ENCODE peak calls at places on chromosomes 12 and 14, in four cellular contexts. R, Z, A and F are unnamed samples.

GRCh38 chr12:125029756-125030358 is 35.4 kb upstream of the AACS start:
- DNase-seq in A (no peak), Z (no peak), R (no peak), F (no peak)

GRCh38 chr14:75514673-75515630 is 7.3 kb upstream of the BATF start:
- DNase-seq in Z (peak), A (peak), R (no peak), F (no peak)

GRCh38 chr12:95857799-95858198 is 953 bp upstream of the SNRPF start:
- DNase-seq in R (no peak), Z (no peak), A (no peak), F (no peak)

GRCh38 chr12:130994821-130995375 is 41.2 kb downstream of the ADGRD1 start:
- DNase-seq in A (no peak), Z (no peak), R (no peak), F (no peak)

GRCh38 chr14:79395061-79395460 is 816.2 kb downstream of the DIO2 start:
- DNase-seq in Z (no peak), A (no peak), R (no peak), F (no peak)

GRCh38 chr12:105640780-105641179 is 310.3 kb downstream of the C12orf75 start:
- DNase-seq in Z (no peak), R (no peak), A (no peak), F (no peak)

GRCh38 chr14:96479435-96480146 is 22.6 kb upstream of the PAPOLA start:
- DNase-seq in Z (no peak), A (no peak), R (peak), F (no peak)

GRCh38 chr12:93603762-93604161 is 31.3 kb downstream of the SOCS2 start:
- DNase-seq in Z (peak), A (no peak), R (no peak), F (no peak)

GRCh38 chr12:104426926-104427546 is 29.7 kb upstream of the CHST11 start:
- DNase-seq in A (no peak), R (no peak), Z (no peak), F (no peak)

GRCh38 chr14:38723954-38724353 is 379.1 kb downstream of the SEC23A start:
- DNase-seq in R (no peak), Z (no peak), A (no peak), F (no peak)

GRCh38 chr14:61690039-61690438 is 5.3 kb upstream of the HIF1A start:
- DNase-seq in Z (no peak), R (no peak), A (no peak), F (no peak)

GRCh38 chr14:68947802-68948201 is 31.3 kb downstream of the ACTN1 start:
- DNase-seq in A (no peak), R (no peak), Z (no peak), F (peak)

GRCh38 chr14:84797326-84797725 is 732.6 kb upstream of the FLRT2 start:
- DNase-seq in R (no peak), A (no peak), Z (no peak), F (no peak)
- TF ChIP-seq POLR2AphosphoS2 in R (no peak), A (no peak), Z (no peak), F (no peak)

GRCh38 chr14:71137536-71138235 is 230.4 kb downstream of the PCNX1 start:
- DNase-seq in R (no peak), Z (no peak), A (no peak), F (no peak)

GRCh38 chr14:71136386-71137060 is 229.3 kb downstream of the PCNX1 start:
- DNase-seq in R (no peak), A (no peak), Z (no peak), F (no peak)

GRCh38 chr14:71139058-71139946 is 232.0 kb downstream of the PCNX1 start:
- DNase-seq in A (peak), Z (peak), R (peak), F (peak)

GRCh38 chr14:71140157-71140556 is 232.9 kb downstream of the PCNX1 start:
- DNase-seq in R (no peak), A (no peak), Z (no peak), F (no peak)

GRCh38 chr14:71138236-71139057 is 231.2 kb downstream of the PCNX1 start:
- DNase-seq in Z (no peak), R (no peak), A (no peak), F (no peak)
- TF ChIP-seq POLR2AphosphoS2 in Z (no peak), R (no peak), A (no peak), F (no peak)

GRCh38 chr12:56574210-56574609 is 52.6 kb downstream of the RBMS2 start:
- DNase-seq in Z (no peak), R (no peak), A (no peak), F (no peak)

GRCh38 chr12:56565510-56566101 is 44.0 kb downstream of the RBMS2 start:
- DNase-seq in R (peak), Z (peak), A (no peak), F (peak)

GRCh38 chr12:56571131-56571530 is 49.5 kb downstream of the RBMS2 start:
- DNase-seq in R (no peak), Z (no peak), A (no peak), F (no peak)
- TF ChIP-seq POLR2AphosphoS2 in R (no peak), Z (no peak), A (no peak), F (no peak)

DNA sequence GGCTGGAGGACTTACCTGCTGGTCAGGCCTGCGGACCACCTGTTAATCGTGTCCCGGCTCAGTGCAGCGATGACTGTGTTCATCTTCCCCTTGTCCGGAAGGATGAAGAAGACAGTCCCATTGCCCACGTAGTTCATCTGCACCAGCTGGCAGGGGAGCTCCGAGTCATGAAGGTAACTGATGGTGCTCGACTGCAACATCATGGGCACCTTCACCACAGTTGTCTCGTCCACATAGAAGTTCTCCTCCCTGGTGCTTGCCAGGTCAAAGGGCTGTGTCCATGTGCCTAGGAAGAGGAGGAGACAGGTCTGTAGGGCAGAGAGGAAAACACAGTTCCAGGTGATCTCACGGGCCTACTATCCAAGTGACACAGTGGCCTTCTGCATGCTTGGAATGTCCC is 13.4 kb downstream of the SERPINA6 start:
- DNase-seq in R (no peak), Z (no peak), A (no peak), F (no peak)
- TF ChIP-seq POLR2AphosphoS2 in R (no peak), Z (no peak), A (no peak), F (no peak)

DNA sequence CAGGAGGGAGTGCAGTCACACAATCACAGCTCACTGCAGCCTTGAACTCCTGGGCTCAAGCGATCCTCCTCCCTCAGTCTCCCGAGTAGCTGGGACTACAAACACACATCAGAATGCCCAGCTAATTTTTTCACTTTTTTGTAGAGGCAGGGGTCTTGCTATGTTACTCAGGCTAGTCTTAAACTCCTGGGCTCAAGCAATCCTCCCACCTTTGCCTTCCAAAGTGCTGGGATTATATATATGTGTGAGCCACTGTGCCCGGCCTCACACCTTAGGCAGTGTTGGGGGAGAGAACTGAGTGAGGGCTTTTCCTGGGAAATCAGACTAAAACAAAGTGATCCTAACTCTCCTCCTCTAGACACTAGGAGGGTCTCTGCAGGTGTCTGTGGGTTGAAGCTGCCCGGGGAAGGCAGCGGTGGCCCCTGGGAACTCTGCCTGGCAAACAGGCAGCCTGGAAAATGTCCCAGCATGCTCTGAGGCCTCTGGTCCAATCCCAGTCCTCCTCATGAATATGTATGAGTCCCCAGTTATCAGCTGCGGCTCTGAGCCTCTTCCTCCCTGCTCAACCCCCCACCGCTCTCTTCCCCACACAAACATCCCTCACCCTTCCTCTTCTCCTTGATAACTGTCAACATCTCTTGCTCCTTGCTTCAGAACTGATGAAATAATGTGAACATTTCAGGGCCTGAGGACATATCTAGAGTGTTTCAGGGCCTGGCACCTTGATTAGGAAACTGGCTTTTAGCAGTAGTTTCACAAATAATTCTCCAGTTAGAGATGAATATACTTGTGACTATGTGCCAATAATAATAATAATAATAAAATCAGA is 7.9 kb upstream of the NAA25 start:
- DNase-seq in A (no peak), R (peak), Z (peak), F (peak)
- TF ChIP-seq POLR2AphosphoS2 in A (no peak), R (no peak), Z (no peak), F (no peak)